ENCODE peak calls at places on chromosomes 13 and 19, in nine cellular contexts. K, N, W, R, S, M, L, A and B are unnamed samples.

GRCh38 chr19:10557603-10558197 is 8.1 kb downstream of the KRI1 start:
- DNase-seq in S (no peak), W (no peak), K (no peak), L (no peak), N (no peak), A (no peak), R (no peak), M (no peak), B (no peak)

GRCh38 chr19:21569497-21569870 is 64.1 kb downstream of the ZNF429 start:
- DNase-seq in K (no peak), L (no peak), A (peak; percentile 38), R (no peak), W (no peak), M (peak; percentile 74), S (no peak), N (no peak), B (peak; percentile 2)

GRCh38 chr19:15479391-15480345 is at the start of gene PGLYRP2:
- DNase-seq in M (peak; percentile 29), K (no peak), A (peak; percentile 29), L (no peak), N (no peak), W (no peak), R (no peak), S (no peak), B (no peak)

GRCh38 chr19:5664515-5664914 is 15.8 kb downstream of the MICOS13 start:
- DNase-seq in S (no peak), L (no peak), R (no peak), M (no peak), N (no peak), A (no peak), K (no peak), W (no peak), B (no peak)

GRCh38 chr19:3832001-3832400 is 36.8 kb downstream of the ZFR2 start:
- DNase-seq in M (no peak), A (no peak), K (no peak), S (no peak), W (no peak), R (no peak), L (no peak), N (no peak), B (no peak)

GRCh38 chr19:35352448-35353304 is 5.0 kb downstream of the FFAR1 start:
- DNase-seq in S (peak; percentile 59), L (peak; percentile 59), W (no peak), M (peak; percentile 50), N (peak; percentile 21), R (peak; percentile 51), K (peak; percentile 64), A (peak; percentile 86), B (peak; percentile 28)

GRCh38 chr13:66443926-66444325 is 786.2 kb downstream of the PCDH9 start:
- DNase-seq in K (no peak), S (no peak), W (no peak), L (no peak), N (no peak), R (no peak), M (no peak), A (no peak), B (no peak)

GRCh38 chr13:68467160-68467559 is 1237.0 kb upstream of the PCDH9 start:
- DNase-seq in L (no peak), R (no peak), M (no peak), N (no peak), S (no peak), A (no peak), W (no peak), K (no peak), B (no peak)

GRCh38 chr13:35839746-35840273 is 291.4 kb downstream of the DCLK1 start:
- DNase-seq in W (no peak), M (no peak), K (no peak), S (no peak), A (no peak), N (no peak), L (no peak), R (no peak), B (no peak)

GRCh38 chr19:41666075-41666474 is 22.0 kb downstream of the CEACAM7 start:
- DNase-seq in S (no peak), L (no peak), N (no peak), R (no peak), W (no peak), K (no peak), M (no peak), A (no peak), B (no peak)

GRCh38 chr13:70310720-70311119 is 202.5 kb upstream of the KLHL1 start:
- DNase-seq in W (no peak), K (no peak), N (no peak), S (peak; percentile 26), M (no peak), L (no peak), R (peak; percentile 63), A (peak; percentile 2), B (no peak)

GRCh38 chr19:45571457-45572220 is 13.0 kb downstream of the OPA3 start:
- DNase-seq in N (no peak), L (no peak), S (no peak), M (no peak), R (no peak), A (no peak), W (no peak), K (no peak), B (no peak)
- TF ChIP-seq CTCF in N (no peak), L (no peak), S (no peak), M (no peak), R (no peak), A (no peak), W (no peak), K (no peak), B (no peak)

DNA sequence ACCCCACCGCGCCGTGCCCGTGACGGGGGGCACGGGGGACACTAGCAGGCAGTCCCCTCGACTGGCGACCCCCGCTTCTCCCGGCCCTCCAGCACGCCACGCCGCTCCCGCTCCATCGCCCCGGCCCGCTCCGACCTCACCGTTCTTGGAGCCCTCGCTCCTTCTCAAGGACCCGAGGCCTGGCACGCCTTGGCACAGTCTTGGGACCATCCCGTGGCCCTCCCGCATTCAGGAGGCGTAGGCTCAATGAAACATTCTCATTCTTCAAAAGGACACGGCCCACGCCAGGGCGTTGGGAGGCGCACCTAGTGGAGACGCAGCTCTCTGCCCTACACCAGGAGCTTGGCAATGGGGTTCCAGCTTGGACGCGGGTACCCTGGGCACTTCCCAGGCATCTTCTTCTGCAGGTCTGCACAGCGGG is 473 bp upstream of the CERS1 start:
- DNase-seq in N (no peak), M (no peak), W (no peak), A (no peak), L (no peak), K (no peak), R (no peak), S (no peak), B (no peak)
- TF ChIP-seq CTCF in N (no peak), M (no peak), W (no peak), A (no peak), L (no peak), K (no peak), R (peak; percentile 19), S (no peak), B (no peak)

DNA sequence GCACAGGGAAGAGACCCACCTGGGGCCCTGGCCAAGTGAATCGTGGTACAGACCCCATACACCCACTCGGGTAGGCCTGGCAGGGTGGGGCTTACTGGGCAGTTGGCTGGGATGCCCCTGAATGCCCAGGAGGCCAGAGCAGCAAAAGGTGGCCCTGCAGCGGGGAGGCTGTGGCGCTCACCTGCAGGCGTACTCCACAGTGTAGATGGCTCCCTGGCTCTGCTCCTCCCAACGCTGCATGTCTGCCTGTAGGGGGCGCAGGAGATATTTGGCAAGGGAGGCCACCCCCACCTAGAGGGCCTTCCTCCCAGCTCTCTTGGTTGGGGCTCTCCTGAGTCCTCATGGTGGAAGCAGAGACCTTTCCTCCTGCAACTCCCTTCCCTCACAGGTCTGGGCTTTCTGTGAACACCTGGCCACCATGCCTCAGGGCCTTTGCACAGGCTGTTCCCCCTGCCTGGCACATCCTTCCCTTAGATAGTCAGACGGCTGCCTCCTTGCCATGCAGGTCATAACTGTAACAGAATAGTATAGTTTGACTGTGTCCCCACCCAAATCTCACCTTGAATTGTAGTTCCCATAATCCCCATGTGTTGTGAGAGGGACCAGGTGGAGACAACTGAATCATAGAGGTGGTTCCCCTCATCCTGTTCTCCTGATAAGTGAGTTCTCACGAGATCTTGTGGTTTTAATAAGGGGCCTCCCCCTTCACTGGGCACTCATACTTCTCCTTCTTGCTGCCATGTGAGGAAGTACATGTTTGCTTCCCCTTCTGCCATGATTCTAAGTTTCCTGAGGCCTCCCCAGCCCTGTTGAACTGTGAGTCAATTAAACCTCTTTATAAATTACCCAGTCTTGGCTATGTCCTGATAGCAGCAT is 5.9 kb downstream of the BORCS8 start:
- DNase-seq in S (peak; percentile 50), K (peak; percentile 31), N (no peak), A (peak; percentile 51), R (no peak), L (no peak), W (no peak), M (no peak), B (no peak)
- TF ChIP-seq CTCF in S (peak; percentile 76), K (peak; percentile 57), N (peak; percentile 64), A (peak; percentile 75), R (peak; percentile 80), L (no peak), W (peak; percentile 20), M (peak; percentile 26), B (peak; percentile 53)

GRCh38 chr19:43618921-43619261 is 538 bp downstream of the ZNF428 start:
- DNase-seq in A (no peak), S (no peak), W (no peak), R (peak; percentile 36), M (no peak), L (no peak), N (no peak), K (peak; percentile 8), B (no peak)

GRCh38 chr19:43622070-43622469 is 2.6 kb upstream of the ZNF428 start:
- DNase-seq in L (no peak), W (no peak), N (no peak), M (no peak), S (no peak), K (no peak), A (no peak), R (no peak), B (no peak)

GRCh38 chr19:43616954-43617353 is 2.5 kb downstream of the ZNF428 start:
- DNase-seq in M (no peak), R (no peak), A (no peak), K (no peak), S (no peak), L (no peak), N (no peak), W (no peak), B (no peak)

GRCh38 chr19:43620061-43621001 is 902 bp upstream of the ZNF428 start:
- DNase-seq in K (no peak), L (no peak), W (no peak), M (peak; percentile 87), A (no peak), R (no peak), S (no peak), N (no peak), B (no peak)

DNA sequence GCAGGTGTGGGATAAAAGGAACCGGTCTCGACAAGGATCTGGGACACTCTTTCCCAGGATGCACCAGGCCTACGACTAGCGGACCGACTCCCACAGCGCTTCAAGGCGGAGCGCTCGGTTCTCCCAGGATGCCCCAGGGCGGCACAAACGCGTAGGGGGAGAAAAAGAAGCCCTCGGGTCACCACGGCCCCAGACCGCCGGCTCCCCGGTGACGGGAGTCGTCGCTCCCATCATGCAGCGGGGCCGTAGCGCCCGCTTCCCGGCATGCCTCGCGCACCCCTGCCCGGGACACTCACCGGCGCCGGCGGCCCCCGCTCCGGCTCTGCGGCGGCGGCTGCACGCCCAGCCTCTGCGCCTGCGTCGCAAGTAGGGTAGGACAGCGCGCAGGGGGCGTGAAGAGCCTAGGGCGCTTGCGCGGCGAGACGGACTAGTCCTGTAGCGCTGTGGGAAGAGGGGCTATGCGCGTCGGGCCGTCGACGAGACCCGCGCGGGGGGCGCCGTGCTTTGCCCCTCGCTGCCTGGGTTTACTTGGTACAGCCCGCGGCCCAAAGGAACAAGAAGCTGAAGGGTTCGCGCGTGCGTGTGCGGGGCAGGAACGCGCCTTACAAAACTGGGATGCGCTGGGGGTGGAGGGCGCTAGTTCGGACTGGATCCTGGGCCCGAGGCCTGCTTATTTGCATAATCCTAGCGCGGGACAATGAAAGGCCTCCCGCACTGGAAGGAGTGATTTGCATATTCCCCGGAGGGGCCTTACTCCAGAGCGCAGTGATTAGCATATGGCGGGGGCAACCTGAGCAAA is at the start of gene ZNF428:
- DNase-seq in K (peak; percentile 88), N (peak; percentile 58), M (peak; percentile 86), A (peak; percentile 93), W (peak; percentile 88), S (peak; percentile 61), L (peak; percentile 66), R (peak; percentile 84), B (peak; percentile 65)
- TF ChIP-seq CTCF in K (no peak), N (no peak), M (no peak), A (no peak), W (peak; percentile 3), S (no peak), L (no peak), R (peak; percentile 1), B (no peak)